ENCODE peak calls at places on chromosome 9, in six cellular contexts. One of them, this sample, is unnamed.

GRCh38 chr9:128375865-128376264 is 4.7 kb downstream of the URM1 start:
- DNase-seq in A549: no peak
- DNase-seq in HCT116: no peak
- DNase-seq in GM23338: no peak
- DNase-seq in SK-N-SH: no peak
- DNase-seq in K562: no peak
- DNase-seq in this sample: no peak

GRCh38 chr9:19995619-19996018 is 206.8 kb upstream of the SLC24A2 start:
- DNase-seq in A549: no peak
- DNase-seq in HCT116: no peak
- DNase-seq in GM23338: no peak
- DNase-seq in SK-N-SH: no peak
- DNase-seq in K562: no peak
- DNase-seq in this sample: no peak

GRCh38 chr9:85310531-85311070 is 431.2 kb downstream of the AGTPBP1 start:
- DNase-seq in A549: no peak
- DNase-seq in HCT116: no peak
- DNase-seq in GM23338: no peak
- DNase-seq in SK-N-SH: no peak
- DNase-seq in K562: no peak
- DNase-seq in this sample: no peak

GRCh38 chr9:102985162-102985900 is 9.8 kb upstream of the CYLC2 start:
- DNase-seq in A549: no peak
- DNase-seq in HCT116: no peak
- DNase-seq in GM23338: no peak
- DNase-seq in SK-N-SH: no peak
- DNase-seq in K562: no peak
- DNase-seq in this sample: no peak

GRCh38 chr9:131608469-131609115 is 63.3 kb downstream of the PRRT1B start:
- DNase-seq in A549: peak
- DNase-seq in HCT116: peak
- DNase-seq in GM23338: peak
- DNase-seq in SK-N-SH: no peak
- DNase-seq in K562: no peak
- DNase-seq in this sample: peak

GRCh38 chr9:137113385-137114159 is 961 bp downstream of the DPP7 start:
- DNase-seq in A549: no peak
- DNase-seq in HCT116: no peak
- DNase-seq in GM23338: peak
- DNase-seq in SK-N-SH: peak
- DNase-seq in K562: peak
- DNase-seq in this sample: no peak

GRCh38 chr9:32128546-32128945 is 255.9 kb upstream of the ACO1 start:
- DNase-seq in A549: no peak
- DNase-seq in HCT116: no peak
- DNase-seq in GM23338: peak
- DNase-seq in SK-N-SH: no peak
- DNase-seq in K562: no peak
- DNase-seq in this sample: no peak

GRCh38 chr9:16884952-16885513 is 14.6 kb upstream of the BNC2 start:
- DNase-seq in A549: no peak
- DNase-seq in HCT116: no peak
- DNase-seq in GM23338: no peak
- DNase-seq in SK-N-SH: peak
- DNase-seq in K562: no peak
- DNase-seq in this sample: no peak

GRCh38 chr9:82247318-82247717 is 258.7 kb downstream of the SPATA31D1 start:
- DNase-seq in A549: no peak
- DNase-seq in HCT116: no peak
- DNase-seq in GM23338: no peak
- DNase-seq in SK-N-SH: no peak
- DNase-seq in K562: no peak
- DNase-seq in this sample: no peak
- TF ChIP-seq CTCF in A549: no peak
- TF ChIP-seq CTCF in HCT116: no peak
- TF ChIP-seq CTCF in GM23338: no peak
- TF ChIP-seq CTCF in SK-N-SH: no peak
- TF ChIP-seq CTCF in K562: no peak
- TF ChIP-seq CTCF in this sample: no peak

DNA sequence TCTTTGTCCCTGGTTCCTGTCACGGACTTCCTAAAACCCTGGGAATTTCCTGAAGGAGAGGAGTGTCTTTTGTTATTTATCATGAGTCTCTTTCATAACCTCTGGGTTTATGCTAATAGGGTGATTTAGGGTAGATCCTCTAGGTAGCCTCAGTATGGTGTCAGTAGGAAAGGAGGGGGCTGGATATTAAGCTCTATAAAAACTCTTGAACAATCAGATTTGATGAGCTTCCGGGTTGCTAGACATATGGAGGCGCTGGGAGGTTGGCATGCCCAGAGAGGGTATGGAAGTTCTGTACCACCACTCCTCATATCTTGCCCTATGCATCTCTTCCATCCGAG is 15.5 kb upstream of the PTBP3 start:
- DNase-seq in A549: no peak
- DNase-seq in HCT116: no peak
- DNase-seq in GM23338: peak
- DNase-seq in SK-N-SH: no peak
- DNase-seq in K562: no peak
- DNase-seq in this sample: no peak
- TF ChIP-seq REST in A549: no peak
- TF ChIP-seq REST in HCT116: no peak
- TF ChIP-seq REST in GM23338: no peak
- TF ChIP-seq REST in SK-N-SH: no peak
- TF ChIP-seq REST in K562: no peak
- TF ChIP-seq REST in this sample: no peak

DNA sequence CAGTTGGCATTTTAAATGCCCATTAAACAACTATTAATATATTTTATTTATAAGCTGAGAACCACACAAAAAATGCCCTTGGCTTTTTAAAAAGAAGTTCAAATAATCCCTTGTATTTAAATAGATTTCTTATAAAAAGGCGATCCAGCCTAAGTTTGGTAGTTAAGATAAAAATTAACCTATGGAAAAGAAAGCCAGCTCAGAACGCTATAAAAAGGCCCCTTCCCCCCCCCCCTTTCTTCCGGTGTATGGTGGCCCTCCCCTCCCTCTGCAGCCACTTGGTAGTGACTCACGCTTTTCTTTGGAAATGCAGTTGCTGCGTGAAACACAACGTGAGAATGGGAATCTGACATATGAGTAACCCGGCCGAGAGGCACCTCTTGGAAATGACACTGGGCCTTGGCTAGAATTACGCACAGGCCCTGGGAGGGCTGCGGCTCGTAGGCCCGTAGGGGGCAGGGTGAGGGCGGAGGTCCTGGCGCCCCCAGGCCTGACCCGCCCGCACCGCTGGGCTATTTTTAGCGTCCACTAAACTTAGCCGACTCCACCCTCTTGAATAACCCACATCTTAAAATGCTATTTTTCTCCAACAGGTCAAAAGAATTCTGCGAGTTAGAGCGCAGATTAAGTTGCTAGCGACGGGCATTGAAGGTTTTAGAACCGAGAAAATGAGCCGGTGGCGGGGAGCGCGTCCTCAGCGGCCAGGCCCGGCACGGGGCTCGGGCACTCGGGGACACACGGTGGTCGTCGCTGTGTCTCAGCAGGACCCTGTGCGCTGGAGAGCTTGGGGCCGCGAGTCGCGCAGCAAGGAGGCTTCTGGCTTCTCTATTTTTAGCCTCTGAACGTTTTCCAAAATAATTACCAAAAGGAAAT is 168.7 kb downstream of the AUH start:
- DNase-seq in A549: peak
- DNase-seq in HCT116: peak
- DNase-seq in GM23338: peak
- DNase-seq in SK-N-SH: peak
- DNase-seq in K562: peak
- DNase-seq in this sample: peak
- TF ChIP-seq CTCF in A549: peak
- TF ChIP-seq CTCF in HCT116: peak
- TF ChIP-seq CTCF in GM23338: peak
- TF ChIP-seq CTCF in SK-N-SH: peak
- TF ChIP-seq CTCF in K562: peak
- TF ChIP-seq CTCF in this sample: no peak

GRCh38 chr9:2415326-2415725 is 206.3 kb upstream of the VLDLR start:
- DNase-seq in A549: no peak
- DNase-seq in HCT116: no peak
- DNase-seq in GM23338: no peak
- DNase-seq in SK-N-SH: no peak
- DNase-seq in K562: no peak
- DNase-seq in this sample: no peak

GRCh38 chr9:2417730-2418129 is 203.9 kb upstream of the VLDLR start:
- DNase-seq in A549: no peak
- DNase-seq in HCT116: no peak
- DNase-seq in GM23338: no peak
- DNase-seq in SK-N-SH: no peak
- DNase-seq in K562: no peak
- DNase-seq in this sample: no peak

GRCh38 chr9:2424564-2425153 is 196.9 kb upstream of the VLDLR start:
- DNase-seq in A549: no peak
- DNase-seq in HCT116: no peak
- DNase-seq in GM23338: no peak
- DNase-seq in SK-N-SH: no peak
- DNase-seq in K562: no peak
- DNase-seq in this sample: no peak

GRCh38 chr9:2418619-2419018 is 203.0 kb upstream of the VLDLR start:
- DNase-seq in A549: no peak
- DNase-seq in HCT116: no peak
- DNase-seq in GM23338: peak
- DNase-seq in SK-N-SH: no peak
- DNase-seq in K562: no peak
- DNase-seq in this sample: no peak

GRCh38 chr9:2420488-2421056 is 201.0 kb upstream of the VLDLR start:
- DNase-seq in A549: no peak
- DNase-seq in HCT116: no peak
- DNase-seq in GM23338: peak
- DNase-seq in SK-N-SH: no peak
- DNase-seq in K562: no peak
- DNase-seq in this sample: no peak
- TF ChIP-seq REST in A549: no peak
- TF ChIP-seq REST in HCT116: no peak
- TF ChIP-seq REST in GM23338: no peak
- TF ChIP-seq REST in SK-N-SH: no peak
- TF ChIP-seq REST in K562: no peak
- TF ChIP-seq REST in this sample: no peak

GRCh38 chr9:37428345-37428744 is 5.8 kb downstream of the GRHPR start:
- DNase-seq in A549: no peak
- DNase-seq in HCT116: no peak
- DNase-seq in GM23338: no peak
- DNase-seq in SK-N-SH: no peak
- DNase-seq in K562: no peak
- DNase-seq in this sample: no peak

GRCh38 chr9:37432020-37432419 is 9.5 kb downstream of the GRHPR start:
- DNase-seq in A549: no peak
- DNase-seq in HCT116: no peak
- DNase-seq in GM23338: no peak
- DNase-seq in SK-N-SH: no peak
- DNase-seq in K562: no peak
- DNase-seq in this sample: no peak

GRCh38 chr9:37433754-37434435 is 11.4 kb downstream of the GRHPR start:
- DNase-seq in A549: no peak
- DNase-seq in HCT116: no peak
- DNase-seq in GM23338: peak
- DNase-seq in SK-N-SH: no peak
- DNase-seq in K562: no peak
- DNase-seq in this sample: no peak

GRCh38 chr9:37429441-37430285 is 7.2 kb downstream of the GRHPR start:
- DNase-seq in A549: no peak
- DNase-seq in HCT116: no peak
- DNase-seq in GM23338: no peak
- DNase-seq in SK-N-SH: no peak
- DNase-seq in K562: no peak
- DNase-seq in this sample: no peak

GRCh38 chr9:37430841-37431597 is 8.5 kb downstream of the GRHPR start:
- DNase-seq in A549: no peak
- DNase-seq in HCT116: no peak
- DNase-seq in GM23338: peak
- DNase-seq in SK-N-SH: no peak
- DNase-seq in K562: peak
- DNase-seq in this sample: no peak
- TF ChIP-seq CTCF in A549: no peak
- TF ChIP-seq CTCF in HCT116: no peak
- TF ChIP-seq CTCF in GM23338: peak
- TF ChIP-seq CTCF in SK-N-SH: no peak
- TF ChIP-seq CTCF in K562: peak
- TF ChIP-seq CTCF in this sample: no peak

DNA sequence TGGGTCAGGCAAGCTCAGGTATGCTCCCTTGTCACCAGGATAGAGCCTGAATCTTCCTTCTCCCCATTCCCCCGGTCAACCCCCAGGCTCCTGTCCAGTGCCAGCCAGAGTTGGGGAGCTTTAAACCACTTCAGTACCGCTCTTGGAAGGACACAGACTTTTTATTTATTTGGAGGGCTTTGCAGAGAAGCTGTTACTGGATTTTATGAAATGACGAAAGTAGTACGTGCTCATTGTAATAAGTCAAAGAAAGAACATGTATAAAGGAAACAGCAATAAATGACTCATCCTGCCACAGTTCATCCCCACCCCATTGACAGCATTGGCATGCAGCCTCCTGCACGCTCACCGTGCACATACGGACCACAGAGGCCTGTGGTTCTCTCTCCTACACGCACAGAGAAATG is 230.3 kb downstream of the AUH start:
- DNase-seq in A549: peak
- DNase-seq in HCT116: peak
- DNase-seq in GM23338: no peak
- DNase-seq in SK-N-SH: no peak
- DNase-seq in K562: no peak
- DNase-seq in this sample: peak
- TF ChIP-seq REST in A549: no peak
- TF ChIP-seq REST in HCT116: no peak
- TF ChIP-seq REST in GM23338: no peak
- TF ChIP-seq REST in SK-N-SH: no peak
- TF ChIP-seq REST in K562: no peak
- TF ChIP-seq REST in this sample: no peak

GRCh38 chr9:12737871-12738270 is 36.9 kb upstream of the LURAP1L start:
- DNase-seq in A549: no peak
- DNase-seq in HCT116: no peak
- DNase-seq in GM23338: no peak
- DNase-seq in SK-N-SH: no peak
- DNase-seq in K562: no peak
- DNase-seq in this sample: no peak
- TF ChIP-seq CTCF in A549: no peak
- TF ChIP-seq CTCF in HCT116: no peak
- TF ChIP-seq CTCF in GM23338: no peak
- TF ChIP-seq CTCF in SK-N-SH: no peak
- TF ChIP-seq CTCF in K562: no peak
- TF ChIP-seq CTCF in this sample: no peak

DNA sequence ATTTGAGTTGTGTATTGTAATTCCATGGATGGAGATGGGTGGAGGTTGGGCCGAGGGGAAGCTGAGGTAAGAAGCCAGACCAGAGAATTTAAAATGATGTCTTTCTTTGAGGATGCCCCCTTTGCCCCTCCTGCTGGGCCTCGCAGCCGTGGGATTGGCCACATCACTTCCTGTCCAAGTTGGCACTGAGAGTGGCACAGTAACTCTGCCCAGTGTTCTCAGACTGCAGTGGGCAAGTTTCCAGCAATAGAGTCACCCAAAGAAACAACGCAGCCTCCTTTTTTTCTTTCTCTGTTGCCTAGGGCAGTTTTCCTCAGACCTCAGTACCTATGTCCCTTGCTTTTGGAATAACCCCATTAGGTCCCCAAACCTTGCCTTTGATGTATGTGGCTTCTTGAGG is 306.6 kb upstream of the DMRT1 start:
- DNase-seq in A549: no peak
- DNase-seq in HCT116: no peak
- DNase-seq in GM23338: no peak
- DNase-seq in SK-N-SH: no peak
- DNase-seq in K562: no peak
- DNase-seq in this sample: no peak
- TF ChIP-seq REST in A549: no peak
- TF ChIP-seq REST in HCT116: no peak
- TF ChIP-seq REST in GM23338: no peak
- TF ChIP-seq REST in SK-N-SH: no peak
- TF ChIP-seq REST in K562: no peak
- TF ChIP-seq REST in this sample: no peak

This sample was measured in Panc1.